ENCODE peak calls at places on chromosomes 11 and 22, in seven cellular contexts. D is endothelial cell; R is naive thymus-derived CD8-positive, alpha-beta T cell; B is effector memory CD8-positive, alpha-beta T cell; V is stimulated activated CD8-positive, alpha-beta memory T cell treated with anti-CD3 and anti-CD28 coated beads, Interleukin-15, amount 100 ng/mL, for 4 hours; M is naive thymus-derived CD4-positive, alpha-beta T cell; L is adrenal gland. N is an unnamed sample.

GRCh38 chr11:14908214-14908880 is 16.3 kb upstream of the CYP2R1 start:
- DNase-seq in D (no peak), R (peak; percentile 67), B (no peak), V (no peak), M (peak; percentile 42), L (no peak), N (no peak)

GRCh38 chr11:69213964-69214363 is 58.2 kb downstream of the SMIM38 start:
- DNase-seq in D (no peak), R (no peak), B (no peak), V (no peak), M (no peak), L (no peak), N (no peak)

GRCh38 chr11:47514825-47515647 is 37.9 kb downstream of the CELF1 start:
- DNase-seq in D (no peak), R (no peak), B (no peak), V (no peak), M (no peak), L (peak; percentile 42), N (no peak)

GRCh38 chr11:120932305-120932905 is 91.5 kb upstream of the TBCEL start:
- DNase-seq in D (no peak), R (no peak), B (no peak), V (no peak), M (no peak), L (no peak), N (no peak)

GRCh38 chr11:109859325-109859724 is 233.9 kb upstream of the ZC3H12C start:
- DNase-seq in D (no peak), R (no peak), B (no peak), V (no peak), M (no peak), L (peak; percentile 67), N (no peak)

GRCh38 chr11:119832132-119832531 is 103.1 kb upstream of the NECTIN1 start:
- DNase-seq in D (no peak), R (no peak), B (no peak), V (no peak), M (no peak), L (no peak), N (no peak)

GRCh38 chr11:93517041-93517440 is 26.1 kb downstream of the SMCO4 start:
- DNase-seq in D (no peak), R (no peak), B (no peak), V (no peak), M (no peak), L (no peak), N (no peak)

GRCh38 chr22:38965614-38966378 is 8.4 kb downstream of the APOBEC3A start:
- DNase-seq in D (no peak), R (no peak), B (no peak), V (no peak), M (no peak), L (no peak), N (no peak)

GRCh38 chr11:2990617-2991476 is 1.3 kb downstream of the NAP1L4 start:
- DNase-seq in D (no peak), R (no peak), B (no peak), V (no peak), M (peak; percentile 27), L (no peak), N (no peak)

GRCh38 chr11:69131644-69132300 is 24.0 kb upstream of the SMIM38 start:
- DNase-seq in D (peak; percentile 56), R (no peak), B (no peak), V (no peak), M (no peak), L (peak; percentile 87), N (no peak)

GRCh38 chr22:49229483-49230193 is 598.0 kb downstream of the BRD1 start:
- DNase-seq in D (no peak), R (no peak), B (no peak), V (no peak), M (no peak), L (no peak), N (no peak)

GRCh38 chr11:36399236-36399635 is 103.1 kb downstream of the PRR5L start:
- DNase-seq in D (no peak), R (no peak), B (no peak), V (no peak), M (no peak), L (no peak), N (no peak)

GRCh38 chr11:96324912-96325311 is 18.1 kb downstream of the MAML2 start:
- DNase-seq in D (no peak), R (no peak), B (no peak), V (no peak), M (no peak), L (no peak), N (no peak)

GRCh38 chr11:92136792-92137191 is 87.8 kb upstream of the FAT3 start:
- DNase-seq in D (peak; percentile 9), R (no peak), B (no peak), V (no peak), M (no peak), L (no peak), N (no peak)

GRCh38 chr11:8597182-8597581 is 3.2 kb upstream of the STK33 start:
- DNase-seq in D (no peak), R (no peak), B (no peak), V (no peak), M (no peak), L (no peak), N (peak; percentile 5)

GRCh38 chr11:57214087-57214395 is 23.0 kb downstream of the APLNR start:
- DNase-seq in D (no peak), R (no peak), B (no peak), V (no peak), M (no peak), L (no peak), N (no peak)

GRCh38 chr11:132310390-132311375 is 940.3 kb downstream of the NTM start:
- DNase-seq in D (no peak), R (no peak), B (no peak), V (no peak), M (no peak), L (no peak), N (no peak)

GRCh38 chr11:60878245-60879101 is 11.1 kb downstream of the ZP1 start:
- DNase-seq in D (no peak), R (no peak), B (no peak), V (no peak), M (no peak), L (peak; percentile 13), N (no peak)

GRCh38 chr22:47593911-47594311 is 831.5 kb downstream of the TBC1D22A start:
- DNase-seq in D (no peak), R (no peak), B (no peak), V (no peak), M (no peak), L (no peak), N (no peak)

GRCh38 chr11:118277312-118277711 is 13.2 kb upstream of the MPZL2 start:
- DNase-seq in D (no peak), R (no peak), B (no peak), V (no peak), M (no peak), L (no peak), N (no peak)

GRCh38 chr11:46352063-46352841 is 5.0 kb downstream of the DGKZ start:
- DNase-seq in D (peak; percentile 80), R (peak; percentile 91), B (peak; percentile 78), V (peak; percentile 52), M (peak; percentile 77), L (peak; percentile 76), N (no peak)

GRCh38 chr11:96097844-96098421 is 174.0 kb upstream of the MTMR2 start:
- DNase-seq in D (no peak), R (no peak), B (no peak), V (no peak), M (no peak), L (no peak), N (no peak)

GRCh38 chr11:72814831-72815618 is 814 bp downstream of the ATG16L2 start:
- DNase-seq in D (peak; percentile 66), R (no peak), B (peak; percentile 35), V (no peak), M (peak; percentile 56), L (peak; percentile 50), N (peak; percentile 29)

GRCh38 chr11:40188848-40189247 is 1270.6 kb downstream of the LRRC4C start:
- DNase-seq in D (no peak), R (no peak), B (no peak), V (no peak), M (no peak), L (no peak), N (no peak)

GRCh38 chr11:69381681-69382130 is 87.8 kb downstream of the MYEOV start:
- DNase-seq in D (no peak), R (no peak), B (no peak), V (no peak), M (no peak), L (no peak), N (no peak)

GRCh38 chr11:61955031-61955415 is 4.9 kb downstream of the BEST1 start:
- DNase-seq in D (peak; percentile 38), R (no peak), B (no peak), V (no peak), M (no peak), L (peak; percentile 62), N (no peak)

GRCh38 chr22:35140879-35141745 is 75.2 kb downstream of the ISX start:
- DNase-seq in D (peak; percentile 47), R (no peak), B (no peak), V (no peak), M (no peak), L (no peak), N (no peak)

GRCh38 chr11:69874984-69875673 is 55.9 kb upstream of the FGF3 start:
- DNase-seq in D (no peak), R (no peak), B (no peak), V (no peak), M (no peak), L (no peak), N (no peak)

GRCh38 chr11:117859061-117859460 is 17.4 kb downstream of the FXYD6 start:
- DNase-seq in D (no peak), R (no peak), B (no peak), V (no peak), M (no peak), L (peak; percentile 31), N (no peak)